ENCODE peak calls at places on chromosomes 6 and 20, in six cellular contexts. X is HCT116, N is HepG2, E is K562, M is H1, F is GM12878. W is an unnamed sample.

GRCh38 chr6:42276008-42276890 is 58.6 kb upstream of the MRPS10 start:
- DNase-seq in X (no peak), N (no peak), E (no peak), M (no peak), F (no peak), W (no peak)

GRCh38 chr6:142236686-142237085 is 65.1 kb upstream of the ADGRG6 start:
- DNase-seq in X (no peak), N (no peak), E (no peak), M (no peak), F (no peak), W (no peak)

GRCh38 chr6:144277174-144277573 is 8.0 kb upstream of the UTRN start:
- DNase-seq in X (no peak), N (no peak), E (no peak), M (no peak), F (no peak), W (no peak)

GRCh38 chr6:157673596-157673995 is 149.4 kb upstream of the SNX9 start:
- DNase-seq in X (no peak), N (no peak), E (no peak), M (no peak), F (no peak), W (no peak)

GRCh38 chr6:24520929-24521546 is 26.3 kb downstream of the ALDH5A1 start:
- DNase-seq in X (peak), N (peak), E (peak), M (peak), F (no peak), W (peak)

GRCh38 chr20:62143976-62144825 is 632 bp downstream of the SS18L1 start:
- DNase-seq in X (no peak), N (peak), E (peak), M (no peak), F (no peak), W (peak)

GRCh38 chr6:37059344-37060194 is 54.1 kb downstream of the FGD2 start:
- DNase-seq in X (peak), N (peak), E (peak), M (peak), F (no peak), W (no peak)

GRCh38 chr20:43379239-43379917 is 78.3 kb upstream of the SRSF6 start:
- DNase-seq in X (no peak), N (peak), E (no peak), M (no peak), F (no peak), W (no peak)

GRCh38 chr6:124148225-124148624 is 344.6 kb downstream of the NKAIN2 start:
- DNase-seq in X (no peak), N (no peak), E (no peak), M (no peak), F (no peak), W (no peak)

GRCh38 chr6:79922018-79922417 is 25.3 kb downstream of the ELOVL4 start:
- DNase-seq in X (no peak), N (no peak), E (no peak), M (no peak), F (no peak), W (no peak)

GRCh38 chr6:138115877-138116660 is 8.8 kb upstream of the PERP start:
- DNase-seq in X (peak), N (peak), E (peak), M (no peak), F (peak), W (peak)

GRCh38 chr6:138515657-138516056 is 16.4 kb upstream of the NHSL1 start:
- DNase-seq in X (no peak), N (peak), E (no peak), M (no peak), F (no peak), W (no peak)

GRCh38 chr6:122730775-122731386 is 48.6 kb upstream of the FABP7 start:
- DNase-seq in X (no peak), N (peak), E (no peak), M (no peak), F (no peak), W (peak)

GRCh38 chr6:14153228-14153627 is 35.7 kb downstream of the CD83 start:
- DNase-seq in X (no peak), N (no peak), E (peak), M (no peak), F (no peak), W (no peak)

GRCh38 chr20:32672982-32673727 is 586 bp downstream of the C20orf203 start:
- DNase-seq in X (no peak), N (no peak), E (peak), M (no peak), F (no peak), W (no peak)

GRCh38 chr6:152298055-152298647 is 339.0 kb downstream of the SYNE1 start:
- DNase-seq in X (no peak), N (no peak), E (no peak), M (no peak), F (no peak), W (no peak)

GRCh38 chr20:32333988-32334885 is 23.9 kb upstream of the ASXL1 start:
- DNase-seq in X (no peak), N (no peak), E (peak), M (no peak), F (no peak), W (no peak)

GRCh38 chr6:113633638-113634037 is 223.5 kb upstream of the MARCKS start:
- DNase-seq in X (no peak), N (no peak), E (no peak), M (no peak), F (no peak), W (no peak)

GRCh38 chr6:127855542-127856159 is 45.2 kb downstream of the THEMIS start:
- DNase-seq in X (no peak), N (peak), E (no peak), M (no peak), F (no peak), W (peak)

GRCh38 chr6:114364295-114364694 is 21.5 kb upstream of the HS3ST5 start:
- DNase-seq in X (no peak), N (peak), E (no peak), M (no peak), F (no peak), W (no peak)

GRCh38 chr6:45045253-45045601 is 282.9 kb upstream of the RUNX2 start:
- DNase-seq in X (no peak), N (no peak), E (no peak), M (no peak), F (no peak), W (no peak)

GRCh38 chr6:144408151-144408550 is 123.0 kb downstream of the UTRN start:
- DNase-seq in X (no peak), N (no peak), E (no peak), M (no peak), F (no peak), W (no peak)

GRCh38 chr6:48641544-48641943 is 530.5 kb upstream of the PTCHD4 start:
- DNase-seq in X (no peak), N (no peak), E (no peak), M (no peak), F (no peak), W (no peak)

GRCh38 chr20:57787969-57788781 is 78.4 kb upstream of the PMEPA1 start:
- DNase-seq in X (no peak), N (no peak), E (no peak), M (no peak), F (no peak), W (no peak)

GRCh38 chr6:139323511-139324445 is 32.0 kb upstream of the TXLNB start:
- DNase-seq in X (no peak), N (peak), E (peak), M (peak), F (no peak), W (no peak)

GRCh38 chr20:53595018-53595378 is 1.4 kb upstream of the ZNF217 start:
- DNase-seq in X (no peak), N (no peak), E (no peak), M (no peak), F (no peak), W (no peak)

GRCh38 chr20:59010995-59011873 is 4.2 kb upstream of the CTSZ start:
- DNase-seq in X (no peak), N (peak), E (peak), M (peak), F (no peak), W (no peak)

GRCh38 chr6:151313060-151313459 is 73.3 kb downstream of the AKAP12 start:
- DNase-seq in X (no peak), N (peak), E (no peak), M (peak), F (no peak), W (no peak)

GRCh38 chr6:30937265-30937664 is 3.5 kb upstream of the MUCL3 start:
- DNase-seq in X (no peak), N (no peak), E (no peak), M (no peak), F (no peak), W (no peak)

GRCh38 chr6:50655848-50656453 is 57.4 kb upstream of the TFAP2D start:
- DNase-seq in X (no peak), N (peak), E (peak), M (no peak), F (no peak), W (peak)

GRCh38 chr20:39812116-39812515 is 850.0 kb downstream of the DHX35 start:
- DNase-seq in X (no peak), N (no peak), E (no peak), M (no peak), F (no peak), W (no peak)

GRCh38 chr6:149015224-149015876 is 268.5 kb downstream of the UST start:
- DNase-seq in X (no peak), N (no peak), E (no peak), M (no peak), F (no peak), W (no peak)

GRCh38 chr6:41284726-41285125 is 1.8 kb downstream of the TREM1 start:
- DNase-seq in X (no peak), N (no peak), E (no peak), M (peak), F (no peak), W (no peak)

GRCh38 chr6:121956782-121957181 is 442.7 kb upstream of the HSF2 start:
- DNase-seq in X (no peak), N (no peak), E (no peak), M (no peak), F (no peak), W (no peak)

GRCh38 chr20:39876974-39877615 is 811.9 kb downstream of the MAFB start:
- DNase-seq in X (no peak), N (no peak), E (no peak), M (no peak), F (no peak), W (no peak)

DNA sequence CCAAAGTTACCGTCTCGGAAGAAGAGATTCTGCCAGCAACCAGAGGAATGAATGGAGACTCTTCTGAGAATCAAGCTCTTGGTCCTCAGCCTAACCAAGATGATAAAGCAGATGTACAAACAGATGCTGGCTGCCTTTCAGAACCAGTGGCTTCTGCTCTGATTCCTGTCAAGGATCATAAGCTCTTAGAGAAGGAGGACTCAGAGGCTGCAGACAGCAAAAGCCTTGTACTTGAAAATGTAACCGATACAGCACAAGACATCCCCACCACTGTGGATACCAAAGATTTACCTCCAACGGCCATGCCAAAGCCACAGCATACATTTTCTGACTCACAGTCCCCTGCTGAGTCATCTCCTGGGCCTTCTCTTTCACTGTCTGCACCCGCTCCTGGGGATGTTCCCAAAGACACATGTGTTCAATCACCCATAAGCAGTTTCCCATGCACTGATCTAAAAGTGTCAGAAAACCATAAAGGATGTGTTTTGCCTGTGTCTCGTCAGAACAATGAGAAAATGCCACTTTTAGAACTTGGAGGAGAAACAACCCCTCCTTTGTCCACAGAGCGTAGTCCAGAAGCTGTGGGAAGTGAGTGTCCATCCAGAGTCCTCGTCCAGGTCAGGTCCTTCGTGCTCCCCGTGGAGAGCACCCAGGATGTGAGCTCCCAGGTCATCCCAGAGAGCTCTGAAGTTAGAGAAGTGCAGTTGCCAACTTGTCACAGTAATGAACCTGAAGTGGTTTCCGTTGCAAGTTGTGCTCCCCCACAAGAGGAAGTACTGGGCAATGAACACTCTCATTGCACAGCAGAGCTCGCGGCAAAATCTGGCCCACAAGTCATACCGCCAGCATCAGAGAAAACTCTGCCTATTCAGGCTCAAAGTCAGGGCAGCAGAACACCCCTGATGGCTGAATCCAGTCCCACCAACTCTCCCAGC is 109.6 kb downstream of the RTN4IP1 start:
- DNase-seq in X (peak), N (no peak), E (peak), M (no peak), F (peak), W (no peak)
- TF ChIP-seq JUND in X (peak), N (no peak), E (peak), M (no peak), F (peak), W (no peak)

GRCh38 chr6:56671160-56671559 is 28.5 kb upstream of the DST start:
- DNase-seq in X (no peak), N (no peak), E (no peak), M (no peak), F (no peak), W (peak)

GRCh38 chr6:56669041-56669440 is 26.4 kb upstream of the DST start:
- DNase-seq in X (no peak), N (no peak), E (no peak), M (no peak), F (no peak), W (no peak)

GRCh38 chr6:56668158-56668557 is 25.5 kb upstream of the DST start:
- DNase-seq in X (no peak), N (no peak), E (no peak), M (no peak), F (no peak), W (no peak)

GRCh38 chr6:56667336-56667735 is 24.6 kb upstream of the DST start:
- DNase-seq in X (no peak), N (no peak), E (no peak), M (no peak), F (no peak), W (no peak)

GRCh38 chr6:56669585-56669984 is 26.9 kb upstream of the DST start:
- DNase-seq in X (no peak), N (no peak), E (no peak), M (no peak), F (no peak), W (no peak)
- TF ChIP-seq JUND in X (no peak), N (no peak), E (no peak), M (no peak), F (no peak), W (no peak)

GRCh38 chr6:88985901-88986300 is 22.5 kb upstream of the RNGTT start:
- DNase-seq in X (no peak), N (peak), E (no peak), M (no peak), F (no peak), W (no peak)

GRCh38 chr6:88983532-88983931 is 20.1 kb upstream of the RNGTT start:
- DNase-seq in X (peak), N (no peak), E (no peak), M (peak), F (no peak), W (no peak)

GRCh38 chr6:88984152-88984551 is 20.7 kb upstream of the RNGTT start:
- DNase-seq in X (no peak), N (no peak), E (no peak), M (no peak), F (no peak), W (no peak)

GRCh38 chr6:88987922-88988321 is 24.5 kb upstream of the RNGTT start:
- DNase-seq in X (no peak), N (no peak), E (no peak), M (no peak), F (no peak), W (no peak)

GRCh38 chr6:88982720-88983119 is 19.3 kb upstream of the RNGTT start:
- DNase-seq in X (peak), N (peak), E (peak), M (no peak), F (peak), W (peak)
- TF ChIP-seq JUND in X (no peak), N (no peak), E (no peak), M (no peak), F (no peak), W (no peak)

GRCh38 chr20:17796096-17796563 is 96.4 kb downstream of the BANF2 start:
- DNase-seq in X (no peak), N (peak), E (no peak), M (no peak), F (no peak), W (no peak)
- TF ChIP-seq JUND in X (no peak), N (peak), E (no peak), M (no peak), F (no peak), W (no peak)

GRCh38 chr20:19540401-19540800 is 217.7 kb upstream of the RIN2 start:
- DNase-seq in X (no peak), N (no peak), E (no peak), M (no peak), F (no peak), W (no peak)
- TF ChIP-seq JUND in X (no peak), N (no peak), E (no peak), M (no peak), F (no peak), W (no peak)

GRCh38 chr6:68559052-68559451 is 76.0 kb upstream of the ADGRB3 start:
- DNase-seq in X (no peak), N (no peak), E (peak), M (no peak), F (no peak), W (no peak)
- TF ChIP-seq JUND in X (no peak), N (no peak), E (peak), M (peak), F (no peak), W (no peak)

W was measured in T47D.